ENCODE peak calls at places on chromosomes 12 and 14, in ten cellular contexts. L is endothelial cell; R is RPMI7951; X is hippocampal formation; M is nucleus accumbens; S is fibroblast of lung; W is heart right ventricle; E is activated CD4-positive, alpha-beta T cell treated with anti-CD3 and anti-CD28 coated beads, Interleukin-2, amount 50 U/mL, for 1 hour; U is effector CD4-positive, alpha-beta T cell; K is esophagus muscularis mucosa. Z is an unnamed sample.

GRCh38 chr12:101671157-101671791 is 26.2 kb upstream of the CHPT1 start:
- DNase-seq in S (no peak), E (no peak), L (no peak), M (no peak), W (no peak), R (no peak), K (no peak), U (no peak), X (peak), Z (no peak)

GRCh38 chr14:76510255-76510654 is 134.3 kb downstream of the ESRRB start:
- DNase-seq in S (no peak), M (no peak), U (no peak), L (no peak), K (no peak), X (no peak), E (no peak), W (no peak), R (no peak), Z (no peak)

GRCh38 chr12:7221486-7221885 is 32.0 kb downstream of the PEX5 start:
- DNase-seq in U (no peak), L (no peak), W (no peak), X (no peak), S (no peak), E (no peak), M (no peak), K (no peak), R (peak), Z (no peak)

GRCh38 chr12:24776856-24777255 is 172.0 kb downstream of the BCAT1 start:
- DNase-seq in L (no peak), W (no peak), M (no peak), U (no peak), E (no peak), S (peak), K (no peak), R (no peak), X (no peak), Z (no peak)

GRCh38 chr12:53097564-53098353 is at the start of gene IGFBP6:
- DNase-seq in X (peak), U (no peak), R (peak), W (peak), K (no peak), S (peak), E (peak), L (peak), M (no peak), Z (peak)

GRCh38 chr14:100673085-100673806 is 53.4 kb upstream of the DLK1 start:
- DNase-seq in U (no peak), W (no peak), L (peak), S (no peak), E (no peak), R (no peak), K (no peak), M (no peak), X (no peak), Z (no peak)

GRCh38 chr12:7217475-7218069 is 28.1 kb downstream of the PEX5 start:
- DNase-seq in U (no peak), W (no peak), E (no peak), X (no peak), S (no peak), K (peak), R (no peak), M (no peak), L (no peak), Z (no peak)

GRCh38 chr12:3196488-3196887 is 119.3 kb downstream of the TSPAN9 start:
- DNase-seq in W (no peak), R (no peak), S (no peak), K (no peak), U (no peak), L (no peak), X (no peak), M (no peak), E (no peak), Z (no peak)

Z was measured in HFFc6.